ENCODE peak calls at places on chromosomes 5 and 9, in nine cellular contexts. Z, U, M, V, F, Q, A, P and C are unnamed samples. For H3K4me1 and H3K9me3, the result is how much of the 10 kb centered on the place peaks cover.

GRCh38 chr5:1517838-1518237 is 5.9 kb downstream of the LPCAT1 start:
- DNase-seq in Z (no peak), U (peak), M (peak), V (peak), F (peak), Q (peak), A (peak), P (no peak), C (no peak)

GRCh38 chr5:53038196-53038847 is 49.2 kb downstream of the ITGA2 start:
- DNase-seq in Z (no peak), U (no peak), M (no peak), V (peak), F (peak), Q (no peak), A (no peak), P (no peak), C (no peak)

GRCh38 chr5:53027913-53028312 is 38.8 kb downstream of the ITGA2 start:
- DNase-seq in Z (no peak), U (no peak), M (peak), V (peak), F (peak), Q (peak), A (no peak), P (peak), C (no peak)

GRCh38 chr5:149829954-149830353 is 99.8 kb downstream of the PPARGC1B start:
- DNase-seq in Z (no peak), U (no peak), M (no peak), V (no peak), F (no peak), Q (no peak), A (no peak), P (no peak), C (no peak)

GRCh38 chr5:74631088-74631960 is 9.2 kb downstream of the ENC1 start:
- DNase-seq in Z (no peak), U (no peak), M (no peak), V (no peak), F (no peak), Q (no peak), A (no peak), P (peak), C (no peak)

GRCh38 chr9:69758001-69758730 is 1.6 kb downstream of the PTAR1 start:
- DNase-seq in Z (no peak), U (no peak), M (no peak), V (no peak), F (no peak), Q (no peak), A (no peak), P (peak), C (no peak)

GRCh38 chr5:6675784-6676499 is 37.3 kb upstream of the TENT4A start:
- DNase-seq in Z (no peak), U (no peak), M (no peak), V (no peak), F (no peak), Q (no peak), A (no peak), P (no peak), C (no peak)

GRCh38 chr9:113625456-113625855 is 161.9 kb downstream of the RGS3 start:
- DNase-seq in Z (no peak), U (peak), M (no peak), V (no peak), F (no peak), Q (no peak), A (no peak), P (no peak), C (no peak)

GRCh38 chr9:123710299-123710698 is 219.6 kb downstream of the DENND1A start:
- DNase-seq in Z (no peak), U (no peak), M (no peak), V (no peak), F (no peak), Q (no peak), A (no peak), P (peak), C (no peak)

GRCh38 chr5:9188131-9188530 is 357.7 kb downstream of the SEMA5A start:
- DNase-seq in Z (no peak), U (no peak), M (no peak), V (no peak), F (no peak), Q (no peak), A (no peak), P (peak), C (no peak)

GRCh38 chr5:168073991-168074800 is 217.2 kb upstream of the WWC1 start:
- DNase-seq in Z (no peak), U (no peak), M (no peak), V (peak), F (no peak), Q (no peak), A (no peak), P (no peak), C (no peak)

GRCh38 chr9:100575765-100576368 is 2.0 kb upstream of the CAVIN4 start:
- DNase-seq in Z (no peak), U (no peak), M (no peak), V (no peak), F (no peak), Q (no peak), A (no peak), P (peak), C (no peak)

GRCh38 chr5:31823477-31823876 is 184.5 kb downstream of the PDZD2 start:
- DNase-seq in Z (no peak), U (no peak), M (no peak), V (no peak), F (no peak), Q (no peak), A (no peak), P (no peak), C (no peak)

GRCh38 chr5:154610321-154611154 is 132.5 kb upstream of the HAND1 start:
- DNase-seq in Z (peak), U (peak), M (peak), V (peak), F (peak), Q (peak), A (peak), P (peak), C (peak)

GRCh38 chr9:129347323-129348120 is 169.5 kb upstream of the IER5L start:
- DNase-seq in Z (no peak), U (no peak), M (no peak), V (no peak), F (no peak), Q (peak), A (no peak), P (peak), C (no peak)

GRCh38 chr5:102312586-102312985 is 16.5 kb upstream of the SLCO4C1 start:
- DNase-seq in Z (no peak), U (no peak), M (no peak), V (no peak), F (no peak), Q (no peak), A (no peak), P (no peak), C (peak)

GRCh38 chr5:84688566-84688965 is 303.9 kb upstream of the EDIL3 start:
- DNase-seq in Z (no peak), U (no peak), M (no peak), V (no peak), F (no peak), Q (no peak), A (no peak), P (peak), C (no peak)

GRCh38 chr5:88734983-88735382 is 148.0 kb downstream of the MEF2C start:
- DNase-seq in Z (no peak), U (no peak), M (peak), V (no peak), F (no peak), Q (no peak), A (no peak), P (no peak), C (no peak)

GRCh38 chr9:92679413-92680165 is 9.7 kb upstream of the IPPK start:
- DNase-seq in Z (no peak), U (no peak), M (no peak), V (no peak), F (no peak), Q (no peak), A (no peak), P (no peak), C (no peak)

GRCh38 chr5:72523960-72524582 is 16.9 kb upstream of the ZNF366 start:
- DNase-seq in Z (peak), U (no peak), M (no peak), V (no peak), F (no peak), Q (no peak), A (no peak), P (peak), C (peak)

GRCh38 chr9:97526895-97527575 is 25.6 kb downstream of the TMOD1 start:
- DNase-seq in Z (no peak), U (no peak), M (no peak), V (no peak), F (no peak), Q (peak), A (no peak), P (no peak), C (no peak)

GRCh38 chr9:105711867-105712266 is 17.5 kb downstream of the TMEM38B start:
- DNase-seq in Z (no peak), U (no peak), M (peak), V (peak), F (peak), Q (no peak), A (no peak), P (no peak), C (no peak)

GRCh38 chr9:105708405-105708804 is 14.1 kb downstream of the TMEM38B start:
- DNase-seq in Z (no peak), U (no peak), M (no peak), V (no peak), F (no peak), Q (no peak), A (no peak), P (no peak), C (no peak)

GRCh38 chr9:105712297-105712696 is 18.0 kb downstream of the TMEM38B start:
- DNase-seq in Z (no peak), U (no peak), M (no peak), V (no peak), F (no peak), Q (no peak), A (no peak), P (no peak), C (no peak)

GRCh38 chr9:105712773-105713172 is 18.4 kb downstream of the TMEM38B start:
- DNase-seq in Z (no peak), U (no peak), M (peak), V (no peak), F (no peak), Q (no peak), A (no peak), P (no peak), C (no peak)

GRCh38 chr9:105710638-105711037 is 16.3 kb downstream of the TMEM38B start:
- DNase-seq in Z (no peak), U (no peak), M (no peak), V (no peak), F (no peak), Q (no peak), A (no peak), P (no peak), C (no peak)
- H3K27ac ChIP-seq in Z (no peak), U (no peak), M (no peak), V (no peak), F (peak), Q (no peak), A (no peak), P (no peak), C (no peak)

GRCh38 chr9:88971131-88971960 is 19.9 kb upstream of the S1PR3 start:
- DNase-seq in Z (no peak), U (no peak), M (no peak), V (no peak), F (no peak), Q (no peak), A (no peak), P (no peak), C (no peak)
- H3K4me1 ChIP-seq in Z (under half), U (under half), M (under half), V (under half), F (under half), Q (under half), A (under half), P (under half), C (under half)

GRCh38 chr5:79201206-79201605 is 34.7 kb upstream of the JMY start:
- DNase-seq in Z (no peak), U (no peak), M (no peak), V (no peak), F (no peak), Q (no peak), A (no peak), P (no peak), C (no peak)

GRCh38 chr5:79205965-79206364 is 30.0 kb upstream of the JMY start:
- DNase-seq in Z (no peak), U (no peak), M (no peak), V (no peak), F (no peak), Q (no peak), A (no peak), P (no peak), C (no peak)

GRCh38 chr5:79202076-79202475 is 33.9 kb upstream of the JMY start:
- DNase-seq in Z (no peak), U (no peak), M (no peak), V (no peak), F (no peak), Q (no peak), A (no peak), P (peak), C (peak)

GRCh38 chr5:79206541-79206940 is 29.4 kb upstream of the JMY start:
- DNase-seq in Z (no peak), U (no peak), M (no peak), V (no peak), F (no peak), Q (no peak), A (no peak), P (no peak), C (no peak)

GRCh38 chr5:79200573-79201183 is 35.3 kb upstream of the JMY start:
- DNase-seq in Z (peak), U (no peak), M (no peak), V (no peak), F (no peak), Q (no peak), A (no peak), P (peak), C (peak)
- H3K9me3 ChIP-seq in Z (under half), U (under half), M (under half), V (under half), F (under half), Q (under half), A (under half), P (under half), C (under half)

GRCh38 chr9:134602547-134603362 is 38.8 kb upstream of the COL5A1 start:
- DNase-seq in Z (peak), U (peak), M (peak), V (peak), F (no peak), Q (peak), A (peak), P (peak), C (peak)
- H3K27ac ChIP-seq in Z (no peak), U (peak), M (no peak), V (no peak), F (no peak), Q (peak), A (no peak), P (peak), C (peak)

GRCh38 chr5:178078197-178078995 is 34.9 kb upstream of the N4BP3 start:
- DNase-seq in Z (no peak), U (no peak), M (no peak), V (no peak), F (no peak), Q (no peak), A (no peak), P (peak), C (no peak)
- H3K4me1 ChIP-seq in Z (under half), U (under half), M (under half), V (under half), F (under half), Q (under half), A (under half), P (under half), C (under half)

GRCh38 chr5:3958389-3958788 is 362.8 kb downstream of the IRX1 start:
- DNase-seq in Z (no peak), U (no peak), M (no peak), V (no peak), F (no peak), Q (no peak), A (no peak), P (no peak), C (no peak)
- H3K9me3 ChIP-seq in Z (half or more), U (under half), M (under half), V (under half), F (under half), Q (under half), A (under half), P (under half), C (under half)

DNA sequence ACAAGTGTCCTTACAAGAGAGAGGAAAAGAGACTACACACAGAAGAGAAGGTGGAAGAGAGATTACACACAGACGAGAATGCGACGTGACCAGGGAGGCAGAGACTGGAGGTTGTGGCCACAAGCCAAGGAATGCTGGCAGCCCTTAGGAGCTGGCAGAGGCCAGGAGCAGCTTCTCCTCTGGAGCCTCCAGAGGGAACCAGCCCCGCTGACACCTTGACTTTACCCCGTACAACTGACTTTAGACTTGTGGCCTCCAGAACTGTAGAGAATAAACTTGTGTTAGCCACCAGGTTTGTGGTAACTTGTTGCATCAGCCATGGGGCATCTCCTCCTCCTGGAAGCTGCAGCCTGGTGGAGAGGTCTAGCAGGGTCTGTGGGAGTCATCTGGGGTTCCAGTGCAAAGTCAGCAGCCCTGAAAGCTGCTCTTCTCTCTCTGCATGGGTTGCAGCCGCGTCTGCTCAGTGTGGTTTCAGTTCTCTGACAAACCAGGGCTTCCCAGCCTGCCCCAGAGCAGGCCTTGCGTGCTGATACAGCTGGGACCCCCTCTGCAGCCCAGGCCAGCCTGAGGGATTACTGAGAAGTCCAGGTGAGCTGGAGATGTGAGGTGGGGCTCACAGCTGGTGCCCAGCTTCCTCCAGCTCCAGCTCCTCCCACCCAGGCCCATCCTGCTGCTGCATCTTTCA is 30.8 kb upstream of the CNOT6 start:
- DNase-seq in Z (no peak), U (no peak), M (no peak), V (no peak), F (no peak), Q (no peak), A (no peak), P (no peak), C (no peak)
- H3K27ac ChIP-seq in Z (no peak), U (no peak), M (no peak), V (no peak), F (no peak), Q (no peak), A (no peak), P (no peak), C (no peak)

DNA sequence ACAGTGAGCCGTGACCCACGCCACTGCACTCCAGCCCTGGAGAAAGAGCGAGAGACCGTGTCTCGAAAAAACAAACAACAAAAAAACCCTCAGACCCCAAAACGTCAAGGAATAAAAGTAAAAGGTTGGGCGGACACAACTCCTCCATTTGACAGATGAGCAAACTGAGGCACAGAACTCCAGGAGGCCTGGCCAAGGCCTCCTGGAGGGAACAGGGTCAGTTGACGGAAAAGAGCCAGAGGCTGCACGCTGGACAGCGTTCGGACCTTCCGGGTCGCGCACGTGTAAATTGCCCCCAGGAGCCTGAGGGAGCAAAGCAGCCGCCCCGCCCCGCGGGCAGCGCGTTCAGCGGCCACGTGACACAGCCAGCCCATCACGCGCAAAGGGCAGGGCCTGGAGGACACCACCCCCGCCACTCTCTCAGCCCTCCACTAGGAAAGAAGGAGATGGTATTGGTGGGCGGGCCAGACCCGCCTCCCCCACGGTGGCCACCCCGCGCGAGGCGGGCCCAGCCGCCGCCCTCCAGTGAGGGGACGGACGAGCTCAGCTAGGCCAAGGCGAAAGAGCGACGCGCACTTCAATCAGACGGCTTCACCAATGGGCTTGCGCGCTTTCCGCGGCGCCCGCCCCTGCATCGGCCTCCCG is 81.5 kb downstream of the PTPDC1 start:
- DNase-seq in Z (peak), U (peak), M (peak), V (peak), F (peak), Q (peak), A (peak), P (peak), C (peak)
- H3K4me1 ChIP-seq in Z (half or more), U (under half), M (under half), V (under half), F (under half), Q (under half), A (under half), P (under half), C (under half)